ENCODE peak calls at places on chromosomes 16 and 17, in five cellular contexts. F is uterus; V is activated CD4-positive, CD25-positive, alpha-beta regulatory T cell; U is AG04450; H is stimulated activated naive CD8-positive, alpha-beta T cell treated with anti-CD3 and anti-CD28 coated beads, Interleukin-15, Interleukin-2, amounts not matched to agents 100 U/mL and 50 U/mL, for 24 hours. N is an unnamed sample.

GRCh38 chr16:49094471-49094870 is 187.2 kb downstream of the CBLN1 start:
- DNase-seq in U (no peak), F (no peak), H (no peak), V (no peak), N (no peak)

GRCh38 chr17:44178133-44178532 is 7.6 kb downstream of the ASB16 start:
- DNase-seq in F (no peak), U (no peak), V (no peak), H (no peak), N (peak; percentile 47)

GRCh38 chr16:4381935-4382794 is 10.5 kb downstream of the VASN start:
- DNase-seq in U (no peak), H (no peak), F (no peak), V (no peak), N (peak; percentile 17)

GRCh38 chr17:71922439-71922838 is 198.4 kb upstream of the SOX9 start:
- DNase-seq in H (no peak), F (no peak), V (no peak), U (no peak), N (no peak)

GRCh38 chr17:17384961-17385360 is 81.8 kb downstream of the NT5M start:
- DNase-seq in V (no peak), H (no peak), U (no peak), F (no peak), N (no peak)

GRCh38 chr16:964696-965395 is 5.9 kb downstream of the LMF1 start:
- DNase-seq in F (no peak), H (no peak), V (no peak), U (no peak), N (no peak)

GRCh38 chr16:3256146-3256875 is at the start of gene MEFV:
- DNase-seq in F (no peak), H (no peak), V (no peak), U (no peak), N (no peak)

GRCh38 chr16:74778646-74779045 is 4.0 kb upstream of the FA2H start:
- DNase-seq in H (no peak), F (no peak), V (no peak), U (no peak), N (no peak)

GRCh38 chr17:27475070-27475673 is 18.9 kb downstream of the KSR1 start:
- DNase-seq in H (peak; percentile 65), V (peak; percentile 14), U (no peak), F (no peak), N (no peak)

GRCh38 chr16:79328327-79329162 is 272.0 kb downstream of the MAF start:
- DNase-seq in F (no peak), V (no peak), U (no peak), H (no peak), N (no peak)

GRCh38 chr16:67170168-67170947 is at the start of gene NOL3:
- DNase-seq in H (peak; percentile 81), F (peak; percentile 80), U (peak; percentile 36), V (no peak), N (peak; percentile 95)

GRCh38 chr17:27573971-27574525 is 56.9 kb upstream of the LGALS9 start:
- DNase-seq in V (no peak), F (no peak), U (no peak), H (no peak), N (no peak)

GRCh38 chr16:70700101-70701020 is 14.5 kb upstream of the MTSS2 start:
- DNase-seq in V (no peak), F (peak; percentile 45), U (no peak), H (no peak), N (peak; percentile 83)

GRCh38 chr16:49857423-49858181 is 1.7 kb upstream of the ZNF423 start:
- DNase-seq in U (no peak), F (peak; percentile 59), V (no peak), H (peak; percentile 60), N (peak; percentile 87)

GRCh38 chr17:65254166-65254565 is 117.0 kb downstream of the RGS9 start:
- DNase-seq in F (no peak), V (no peak), U (no peak), H (no peak), N (no peak)

GRCh38 chr16:17261197-17261858 is 209.4 kb downstream of the XYLT1 start:
- DNase-seq in F (no peak), V (no peak), H (no peak), U (no peak), N (no peak)

GRCh38 chr17:36736201-36737156 is 135.1 kb downstream of the MRM1 start:
- DNase-seq in H (no peak), V (no peak), F (no peak), U (no peak), N (no peak)

GRCh38 chr17:41490620-41491019 is 910 bp upstream of the KRT36 start:
- DNase-seq in F (no peak), V (no peak), U (no peak), H (no peak), N (no peak)